ENCODE peak calls at places on chromosomes 7 and 10, in four cellular contexts. O is uterus, W is GM12891, M is H54. V is an unnamed sample.

GRCh38 chr10:132632091-132632561 is 94.5 kb downstream of the INPP5A start:
- DNase-seq in O (peak; percentile 29), W (no peak), M (no peak), V (peak; percentile 37)

GRCh38 chr10:21170216-21170615 is 273.1 kb upstream of the NEBL start:
- DNase-seq in O (no peak), W (no peak), M (no peak), V (no peak)

GRCh38 chr7:122881324-122881723 is 4.9 kb downstream of the CADPS2 start:
- DNase-seq in O (no peak), W (no peak), M (no peak), V (no peak)

GRCh38 chr7:116122972-116123595 is 87.3 kb upstream of the TES start:
- DNase-seq in O (no peak), W (peak; percentile 3), M (peak; percentile 4), V (peak; percentile 14)

GRCh38 chr10:178208-178607 is 43.0 kb downstream of the ZMYND11 start:
- DNase-seq in O (no peak), W (no peak), M (no peak), V (no peak)

GRCh38 chr7:130491841-130492518 is at the start of gene MEST:
- DNase-seq in O (no peak), W (no peak), M (peak; percentile 42), V (peak; percentile 31)

GRCh38 chr10:3398825-3399646 is 226.5 kb upstream of the PITRM1 start:
- DNase-seq in O (no peak), W (no peak), M (no peak), V (no peak)

GRCh38 chr7:22771194-22771593 is 44.2 kb downstream of the IL6 start:
- DNase-seq in O (no peak), W (no peak), M (no peak), V (no peak)

GRCh38 chr10:3195706-3196105 is 23.1 kb upstream of the PITRM1 start:
- DNase-seq in O (no peak), W (no peak), M (no peak), V (no peak)

GRCh38 chr7:142925413-142925812 is 8.1 kb downstream of the TRPV5 start:
- DNase-seq in O (no peak), W (no peak), M (no peak), V (no peak)

GRCh38 chr7:117582219-117582704 is 102.4 kb downstream of the CFTR start:
- DNase-seq in O (peak; percentile 23), W (no peak), M (peak; percentile 5), V (peak; percentile 46)

GRCh38 chr7:155939350-155939749 is 127.1 kb upstream of the SHH start:
- DNase-seq in O (no peak), W (no peak), M (no peak), V (no peak)

GRCh38 chr10:49309691-49310371 is 10.9 kb downstream of the C10orf71 start:
- DNase-seq in O (no peak), W (no peak), M (no peak), V (no peak)

GRCh38 chr7:45893996-45894664 is 5.8 kb downstream of the IGFBP1 start:
- DNase-seq in O (no peak), W (no peak), M (no peak), V (no peak)
- TF ChIP-seq POLR2A in O (no peak), W (no peak), M (no peak), V (no peak)

GRCh38 chr10:110613341-110613995 is 30.7 kb upstream of the RBM20 start:
- DNase-seq in O (no peak), W (no peak), M (no peak), V (no peak)
- TF ChIP-seq POLR2A in O (no peak), W (no peak), M (no peak), V (no peak)

DNA sequence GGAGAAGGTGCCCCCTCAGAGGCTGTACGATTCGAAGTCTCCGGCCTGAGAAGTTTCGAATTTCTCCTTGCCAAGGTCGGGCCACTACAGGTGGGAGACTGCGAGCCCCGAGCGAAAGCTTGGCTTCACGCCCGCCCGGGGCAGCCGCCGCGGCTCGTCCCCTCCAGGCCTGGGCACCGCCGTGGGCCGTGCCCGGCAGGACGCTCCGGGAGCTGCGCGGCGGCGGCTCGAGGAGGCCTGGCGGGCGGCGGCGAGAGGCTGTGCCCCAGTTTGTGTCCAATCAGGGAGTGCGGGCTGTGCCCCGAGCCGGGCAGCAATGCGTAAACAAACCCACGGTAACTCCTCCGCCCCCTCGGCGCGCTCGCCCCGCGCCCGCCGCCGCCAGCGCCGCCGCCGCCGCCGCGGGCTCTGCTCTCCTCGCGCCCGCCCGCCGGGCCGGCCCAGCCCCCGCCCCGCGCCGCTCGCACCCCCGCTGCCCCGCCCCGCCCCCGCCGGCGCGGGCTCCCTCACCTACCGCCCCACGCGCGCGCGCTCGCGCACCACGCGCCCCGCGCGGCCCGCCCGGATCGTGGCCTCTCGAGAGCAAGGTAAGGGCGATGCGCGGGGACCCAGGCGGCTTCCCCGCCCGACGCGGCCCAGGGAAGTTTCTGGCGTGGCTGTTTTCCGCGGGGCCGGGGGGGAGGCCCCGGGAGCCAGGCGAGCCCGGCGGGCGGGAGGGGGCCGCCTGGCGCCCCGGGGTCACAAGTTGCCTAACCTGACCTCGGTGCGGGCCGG is 57.8 kb upstream of the PCGF5 start:
- DNase-seq in O (peak; percentile 69), W (peak; percentile 47), M (peak; percentile 81), V (peak; percentile 89)
- TF ChIP-seq POLR2A in O (peak; percentile 26), W (no peak), M (peak; percentile 15), V (peak; percentile 64)

GRCh38 chr7:48088559-48089414 is at the start of gene UPP1:
- DNase-seq in O (peak; percentile 88), W (peak; percentile 68), M (peak; percentile 90), V (peak; percentile 96)
- TF ChIP-seq POLR2A in O (peak; percentile 55), W (no peak), M (peak; percentile 79), V (peak; percentile 72)

GRCh38 chr7:4861673-4862072 is at the start of gene PAPOLB:
- DNase-seq in O (no peak), W (no peak), M (no peak), V (no peak)

GRCh38 chr7:4868493-4868892 is 6.7 kb upstream of the PAPOLB start:
- DNase-seq in O (no peak), W (no peak), M (no peak), V (no peak)

GRCh38 chr7:4871056-4871680 is 9.3 kb upstream of the PAPOLB start:
- DNase-seq in O (no peak), W (no peak), M (no peak), V (no peak)

GRCh38 chr7:4862156-4862555 is 326 bp upstream of the PAPOLB start:
- DNase-seq in O (no peak), W (no peak), M (no peak), V (no peak)

GRCh38 chr7:4866528-4867496 is 5.0 kb upstream of the PAPOLB start:
- DNase-seq in O (no peak), W (no peak), M (no peak), V (no peak)
- TF ChIP-seq POLR2A in O (no peak), W (no peak), M (no peak), V (no peak)

DNA sequence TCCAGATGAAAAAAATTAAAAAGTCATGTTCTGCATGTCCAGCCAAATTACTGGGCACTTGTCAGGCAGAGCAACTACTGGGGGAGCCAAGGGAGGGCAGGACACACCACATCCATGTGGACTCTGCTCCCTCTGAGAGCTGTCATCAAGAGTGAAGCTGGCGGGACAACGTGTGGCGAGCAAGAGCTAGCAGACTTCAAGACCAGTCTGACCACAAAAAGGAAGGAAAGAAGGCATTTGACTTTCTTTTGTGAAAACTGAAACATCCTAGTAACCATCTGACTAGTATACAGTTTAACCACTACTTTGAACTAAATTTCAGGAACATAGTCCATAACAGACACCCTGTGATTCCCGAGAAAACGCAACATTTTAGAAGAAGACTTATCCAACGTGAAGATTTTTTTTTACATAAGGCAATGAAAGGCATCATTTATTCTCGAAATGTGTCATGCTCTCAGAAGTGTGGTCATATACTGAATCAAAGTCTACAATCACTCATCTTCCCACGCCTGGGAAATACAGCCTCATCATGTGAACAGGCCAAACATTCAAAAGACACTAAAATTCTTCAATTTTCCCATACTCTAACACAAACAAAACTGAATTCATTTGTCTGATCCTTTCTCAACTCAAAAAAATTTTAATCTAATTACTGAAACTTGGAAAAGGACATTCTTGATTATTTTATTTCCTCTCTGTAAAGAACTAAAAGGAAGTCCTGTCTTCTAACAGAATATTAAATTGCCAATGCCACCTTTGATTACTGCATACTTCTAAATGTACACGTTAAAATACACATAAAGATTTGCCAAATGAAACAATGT is 15.5 kb downstream of the CYTH3 start:
- DNase-seq in O (no peak), W (no peak), M (no peak), V (no peak)
- TF ChIP-seq POLR2A in O (no peak), W (peak; percentile 74), M (no peak), V (no peak)

GRCh38 chr7:6162331-6162620 is 110.1 kb downstream of the CYTH3 start:
- DNase-seq in O (peak; percentile 41), W (no peak), M (no peak), V (no peak)
- TF ChIP-seq POLR2A in O (no peak), W (no peak), M (no peak), V (no peak)

GRCh38 chr10:13347235-13348156 is 597 bp downstream of the SEPHS1 start:
- DNase-seq in O (peak; percentile 83), W (peak; percentile 66), M (peak; percentile 50), V (peak; percentile 86)
- TF ChIP-seq POLR2A in O (no peak), W (no peak), M (peak; percentile 20), V (no peak)

V was measured in body of pancreas.